ENCODE peak calls at places on chromosomes 5 and 9, in nine cellular contexts. One of them, this sample, is unnamed.

GRCh38 chr5:30112842-30113241 is 1080.6 kb upstream of the CDH6 start:
- DNase-seq in PC-3: no peak
- DNase-seq in thyroid gland: no peak
- DNase-seq in mammary epithelial cell: no peak
- DNase-seq in A549: no peak
- DNase-seq in dorsolateral prefrontal cortex: no peak
- DNase-seq in brain microvascular endothelial cell: no peak
- DNase-seq in fibroblast of lung: peak
- DNase-seq in A673: no peak
- DNase-seq in this sample: no peak

GRCh38 chr9:130946778-130947617 is 8.0 kb upstream of the FIBCD1 start:
- DNase-seq in PC-3: peak
- DNase-seq in thyroid gland: no peak
- DNase-seq in mammary epithelial cell: peak
- DNase-seq in A549: peak
- DNase-seq in dorsolateral prefrontal cortex: no peak
- DNase-seq in brain microvascular endothelial cell: no peak
- DNase-seq in fibroblast of lung: peak
- DNase-seq in A673: no peak
- DNase-seq in this sample: no peak

GRCh38 chr9:69743930-69744329 is 15.9 kb downstream of the PTAR1 start:
- DNase-seq in PC-3: no peak
- DNase-seq in thyroid gland: no peak
- DNase-seq in mammary epithelial cell: no peak
- DNase-seq in A549: no peak
- DNase-seq in dorsolateral prefrontal cortex: no peak
- DNase-seq in brain microvascular endothelial cell: no peak
- DNase-seq in fibroblast of lung: no peak
- DNase-seq in A673: no peak
- DNase-seq in this sample: no peak

GRCh38 chr9:107867738-107868137 is 378.2 kb upstream of the KLF4 start:
- DNase-seq in PC-3: no peak
- DNase-seq in thyroid gland: no peak
- DNase-seq in mammary epithelial cell: no peak
- DNase-seq in A549: no peak
- DNase-seq in dorsolateral prefrontal cortex: no peak
- DNase-seq in brain microvascular endothelial cell: no peak
- DNase-seq in fibroblast of lung: no peak
- DNase-seq in A673: no peak
- DNase-seq in this sample: no peak

GRCh38 chr5:67475489-67475888 is 278.9 kb upstream of the CD180 start:
- DNase-seq in PC-3: no peak
- DNase-seq in thyroid gland: no peak
- DNase-seq in mammary epithelial cell: no peak
- DNase-seq in A549: no peak
- DNase-seq in dorsolateral prefrontal cortex: no peak
- DNase-seq in brain microvascular endothelial cell: no peak
- DNase-seq in fibroblast of lung: no peak
- DNase-seq in A673: no peak
- DNase-seq in this sample: no peak

GRCh38 chr5:125310749-125311148 is 564.3 kb upstream of the ZNF608 start:
- DNase-seq in PC-3: peak
- DNase-seq in thyroid gland: no peak
- DNase-seq in mammary epithelial cell: peak
- DNase-seq in A549: no peak
- DNase-seq in dorsolateral prefrontal cortex: no peak
- DNase-seq in brain microvascular endothelial cell: no peak
- DNase-seq in fibroblast of lung: peak
- DNase-seq in A673: no peak
- DNase-seq in this sample: peak

GRCh38 chr5:17282283-17283120 is 65.1 kb downstream of the BASP1 start:
- DNase-seq in PC-3: no peak
- DNase-seq in thyroid gland: no peak
- DNase-seq in mammary epithelial cell: no peak
- DNase-seq in A549: no peak
- DNase-seq in dorsolateral prefrontal cortex: peak
- DNase-seq in brain microvascular endothelial cell: peak
- DNase-seq in fibroblast of lung: no peak
- DNase-seq in A673: peak
- DNase-seq in this sample: no peak

GRCh38 chr9:124139001-124139400 is 118.7 kb upstream of the NEK6 start:
- DNase-seq in PC-3: no peak
- DNase-seq in thyroid gland: no peak
- DNase-seq in mammary epithelial cell: no peak
- DNase-seq in A549: no peak
- DNase-seq in dorsolateral prefrontal cortex: no peak
- DNase-seq in brain microvascular endothelial cell: peak
- DNase-seq in fibroblast of lung: peak
- DNase-seq in A673: no peak
- DNase-seq in this sample: no peak

GRCh38 chr5:54643679-54644078 is 126.1 kb downstream of the SNX18 start:
- DNase-seq in PC-3: peak
- DNase-seq in thyroid gland: peak
- DNase-seq in mammary epithelial cell: peak
- DNase-seq in A549: no peak
- DNase-seq in dorsolateral prefrontal cortex: no peak
- DNase-seq in brain microvascular endothelial cell: peak
- DNase-seq in fibroblast of lung: peak
- DNase-seq in A673: peak
- DNase-seq in this sample: peak

GRCh38 chr5:84287964-84288363 is 96.7 kb downstream of the EDIL3 start:
- DNase-seq in PC-3: peak
- DNase-seq in thyroid gland: no peak
- DNase-seq in mammary epithelial cell: peak
- DNase-seq in A549: peak
- DNase-seq in dorsolateral prefrontal cortex: no peak
- DNase-seq in brain microvascular endothelial cell: peak
- DNase-seq in fibroblast of lung: peak
- DNase-seq in A673: peak
- DNase-seq in this sample: peak

GRCh38 chr5:172429201-172429940 is 25.0 kb downstream of the SH3PXD2B start:
- DNase-seq in PC-3: no peak
- DNase-seq in thyroid gland: no peak
- DNase-seq in mammary epithelial cell: no peak
- DNase-seq in A549: no peak
- DNase-seq in dorsolateral prefrontal cortex: no peak
- DNase-seq in brain microvascular endothelial cell: peak
- DNase-seq in fibroblast of lung: peak
- DNase-seq in A673: no peak
- DNase-seq in this sample: no peak

GRCh38 chr9:114908104-114908621 is 22.2 kb downstream of the TNFSF8 start:
- DNase-seq in PC-3: peak
- DNase-seq in thyroid gland: peak
- DNase-seq in mammary epithelial cell: peak
- DNase-seq in A549: peak
- DNase-seq in dorsolateral prefrontal cortex: no peak
- DNase-seq in brain microvascular endothelial cell: no peak
- DNase-seq in fibroblast of lung: peak
- DNase-seq in A673: no peak
- DNase-seq in this sample: peak

GRCh38 chr5:143837306-143837848 is 25.4 kb downstream of the HMHB1 start:
- DNase-seq in PC-3: no peak
- DNase-seq in thyroid gland: no peak
- DNase-seq in mammary epithelial cell: no peak
- DNase-seq in A549: no peak
- DNase-seq in dorsolateral prefrontal cortex: no peak
- DNase-seq in brain microvascular endothelial cell: peak
- DNase-seq in fibroblast of lung: peak
- DNase-seq in A673: peak
- DNase-seq in this sample: no peak

GRCh38 chr9:78213696-78214095 is 22.2 kb upstream of the CEP78 start:
- DNase-seq in PC-3: peak
- DNase-seq in thyroid gland: no peak
- DNase-seq in mammary epithelial cell: peak
- DNase-seq in A549: peak
- DNase-seq in dorsolateral prefrontal cortex: no peak
- DNase-seq in brain microvascular endothelial cell: peak
- DNase-seq in fibroblast of lung: peak
- DNase-seq in A673: peak
- DNase-seq in this sample: no peak

GRCh38 chr5:83245037-83245436 is 167.7 kb downstream of the XRCC4 start:
- DNase-seq in PC-3: no peak
- DNase-seq in thyroid gland: no peak
- DNase-seq in mammary epithelial cell: no peak
- DNase-seq in A549: no peak
- DNase-seq in dorsolateral prefrontal cortex: no peak
- DNase-seq in brain microvascular endothelial cell: no peak
- DNase-seq in fibroblast of lung: no peak
- DNase-seq in A673: no peak
- DNase-seq in this sample: no peak

GRCh38 chr5:8394965-8395364 is 526.0 kb downstream of the MTRR start:
- DNase-seq in PC-3: peak
- DNase-seq in thyroid gland: no peak
- DNase-seq in mammary epithelial cell: no peak
- DNase-seq in A549: no peak
- DNase-seq in dorsolateral prefrontal cortex: no peak
- DNase-seq in brain microvascular endothelial cell: no peak
- DNase-seq in fibroblast of lung: no peak
- DNase-seq in A673: no peak
- DNase-seq in this sample: no peak

GRCh38 chr5:135139397-135140134 is 105.5 kb upstream of the PITX1 start:
- DNase-seq in PC-3: peak
- DNase-seq in thyroid gland: no peak
- DNase-seq in mammary epithelial cell: peak
- DNase-seq in A549: peak
- DNase-seq in dorsolateral prefrontal cortex: no peak
- DNase-seq in brain microvascular endothelial cell: peak
- DNase-seq in fibroblast of lung: peak
- DNase-seq in A673: peak
- DNase-seq in this sample: peak

GRCh38 chr9:38294130-38294529 is 98.4 kb upstream of the ALDH1B1 start:
- DNase-seq in PC-3: no peak
- DNase-seq in thyroid gland: no peak
- DNase-seq in mammary epithelial cell: no peak
- DNase-seq in A549: no peak
- DNase-seq in dorsolateral prefrontal cortex: no peak
- DNase-seq in brain microvascular endothelial cell: no peak
- DNase-seq in fibroblast of lung: no peak
- DNase-seq in A673: no peak
- DNase-seq in this sample: no peak

GRCh38 chr9:99967457-99967856 is 61.0 kb downstream of the STX17 start:
- DNase-seq in PC-3: no peak
- DNase-seq in thyroid gland: no peak
- DNase-seq in mammary epithelial cell: no peak
- DNase-seq in A549: no peak
- DNase-seq in dorsolateral prefrontal cortex: no peak
- DNase-seq in brain microvascular endothelial cell: no peak
- DNase-seq in fibroblast of lung: no peak
- DNase-seq in A673: peak
- DNase-seq in this sample: no peak

GRCh38 chr9:88742483-88742882 is 207.5 kb downstream of the NXNL2 start:
- DNase-seq in PC-3: peak
- DNase-seq in thyroid gland: peak
- DNase-seq in mammary epithelial cell: peak
- DNase-seq in A549: no peak
- DNase-seq in dorsolateral prefrontal cortex: no peak
- DNase-seq in brain microvascular endothelial cell: peak
- DNase-seq in fibroblast of lung: peak
- DNase-seq in A673: peak
- DNase-seq in this sample: no peak

GRCh38 chr9:134944351-134944802 is 26.7 kb upstream of the FCN1 start:
- DNase-seq in PC-3: no peak
- DNase-seq in thyroid gland: no peak
- DNase-seq in mammary epithelial cell: no peak
- DNase-seq in A549: no peak
- DNase-seq in dorsolateral prefrontal cortex: no peak
- DNase-seq in brain microvascular endothelial cell: no peak
- DNase-seq in fibroblast of lung: no peak
- DNase-seq in A673: peak
- DNase-seq in this sample: no peak
- H3K27ac ChIP-seq in PC-3: no peak
- H3K27ac ChIP-seq in thyroid gland: no peak
- H3K27ac ChIP-seq in mammary epithelial cell: no peak
- H3K27ac ChIP-seq in A549: no peak
- H3K27ac ChIP-seq in dorsolateral prefrontal cortex: no peak
- H3K27ac ChIP-seq in brain microvascular endothelial cell: no peak
- H3K27ac ChIP-seq in fibroblast of lung: no peak
- H3K27ac ChIP-seq in A673: no peak
- H3K27ac ChIP-seq in this sample: no peak

DNA sequence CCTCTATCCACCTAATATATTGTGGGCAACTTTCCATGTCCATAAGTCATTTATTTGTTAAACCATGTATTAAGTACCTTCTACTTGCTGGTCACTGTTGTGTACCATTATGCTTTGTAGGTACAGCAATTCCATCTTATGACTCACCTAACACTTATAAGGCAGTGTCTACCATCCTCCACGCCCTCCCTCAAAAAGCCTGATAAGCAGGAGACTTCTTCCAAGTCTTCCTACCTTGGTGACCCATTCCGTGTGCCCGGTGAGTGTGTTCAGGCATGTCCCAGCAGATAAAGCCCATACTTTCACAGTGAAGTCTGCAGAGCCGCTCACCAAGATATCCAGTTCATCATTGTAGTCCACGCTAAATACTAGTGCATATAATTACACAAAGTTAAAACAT is 17.4 kb downstream of the FBXW2 start:
- DNase-seq in PC-3: no peak
- DNase-seq in thyroid gland: no peak
- DNase-seq in mammary epithelial cell: peak
- DNase-seq in A549: no peak
- DNase-seq in dorsolateral prefrontal cortex: no peak
- DNase-seq in brain microvascular endothelial cell: no peak
- DNase-seq in fibroblast of lung: peak
- DNase-seq in A673: no peak
- DNase-seq in this sample: peak
- H3K27ac ChIP-seq in PC-3: no peak
- H3K27ac ChIP-seq in thyroid gland: no peak
- H3K27ac ChIP-seq in mammary epithelial cell: peak
- H3K27ac ChIP-seq in A549: no peak
- H3K27ac ChIP-seq in dorsolateral prefrontal cortex: no peak
- H3K27ac ChIP-seq in brain microvascular endothelial cell: no peak
- H3K27ac ChIP-seq in fibroblast of lung: no peak
- H3K27ac ChIP-seq in A673: no peak
- H3K27ac ChIP-seq in this sample: peak

GRCh38 chr5:14912206-14912605 is 40.6 kb upstream of the ANKH start:
- DNase-seq in PC-3: no peak
- DNase-seq in thyroid gland: no peak
- DNase-seq in mammary epithelial cell: no peak
- DNase-seq in A549: no peak
- DNase-seq in dorsolateral prefrontal cortex: no peak
- DNase-seq in brain microvascular endothelial cell: no peak
- DNase-seq in fibroblast of lung: no peak
- DNase-seq in A673: no peak
- DNase-seq in this sample: no peak
- H3K27ac ChIP-seq in PC-3: no peak
- H3K27ac ChIP-seq in thyroid gland: no peak
- H3K27ac ChIP-seq in mammary epithelial cell: no peak
- H3K27ac ChIP-seq in A549: no peak
- H3K27ac ChIP-seq in dorsolateral prefrontal cortex: no peak
- H3K27ac ChIP-seq in brain microvascular endothelial cell: no peak
- H3K27ac ChIP-seq in fibroblast of lung: no peak
- H3K27ac ChIP-seq in A673: no peak
- H3K27ac ChIP-seq in this sample: no peak

DNA sequence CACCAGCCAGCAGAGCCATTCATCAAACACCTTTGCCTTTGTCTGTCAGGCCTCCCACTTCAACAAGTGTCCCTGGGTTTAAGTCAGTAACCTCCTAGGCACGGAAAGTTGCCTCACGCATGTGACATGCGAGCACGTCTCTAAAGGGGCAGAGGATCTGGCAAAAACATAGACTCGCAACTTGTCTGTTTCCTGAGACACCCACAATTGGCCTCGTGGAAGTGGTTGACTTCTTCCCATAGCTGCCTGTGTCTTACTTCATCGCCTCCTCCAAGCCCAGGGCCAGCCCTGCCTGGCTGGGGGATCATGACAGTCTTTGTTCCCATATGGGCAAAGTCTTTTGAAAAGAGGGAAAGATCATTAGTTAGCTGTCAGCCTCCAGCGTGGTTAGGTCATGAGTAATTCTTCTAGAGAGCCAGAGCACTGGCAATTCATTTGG is 35.5 kb upstream of the GLRX start:
- DNase-seq in PC-3: no peak
- DNase-seq in thyroid gland: peak
- DNase-seq in mammary epithelial cell: peak
- DNase-seq in A549: no peak
- DNase-seq in dorsolateral prefrontal cortex: no peak
- DNase-seq in brain microvascular endothelial cell: peak
- DNase-seq in fibroblast of lung: peak
- DNase-seq in A673: no peak
- DNase-seq in this sample: no peak
- H3K27ac ChIP-seq in PC-3: peak
- H3K27ac ChIP-seq in thyroid gland: peak
- H3K27ac ChIP-seq in mammary epithelial cell: no peak
- H3K27ac ChIP-seq in A549: peak
- H3K27ac ChIP-seq in dorsolateral prefrontal cortex: peak
- H3K27ac ChIP-seq in brain microvascular endothelial cell: peak
- H3K27ac ChIP-seq in fibroblast of lung: peak
- H3K27ac ChIP-seq in A673: no peak
- H3K27ac ChIP-seq in this sample: peak

This sample was measured in epithelial cell of prostate.